ENCODE peak calls at places on chromosomes 4 and X, in nine cellular contexts. N is IMR-90, G is mammary epithelial cell, P is activated B cell treated with CpG ODN at 0.5 μM for 24 hours, Z is bronchial epithelial cell, H is A549, U is PC-3, I is heart left ventricle, A is BE2C. T is an unnamed sample.

GRCh38 chr4:176879370-176880116 is 86.8 kb upstream of the VEGFC start:
- DNase-seq in N (peak), Z (peak), H (no peak), G (no peak), U (no peak), I (no peak), P (no peak), A (no peak), T (no peak)

GRCh38 chr4:143339497-143339896 is 2.8 kb downstream of the GAB1 start:
- DNase-seq in P (no peak), N (no peak), H (no peak), U (no peak), G (no peak), A (no peak), Z (no peak), I (no peak), T (no peak)

GRCh38 chrX:1883772-1884171 is 268.9 kb downstream of the ASMT start:
- DNase-seq in I (no peak), N (no peak), U (peak), Z (peak), A (no peak), P (no peak), H (no peak), G (no peak), T (no peak)

GRCh38 chr4:123871351-123871750 is 474.8 kb downstream of the SPRY1 start:
- DNase-seq in Z (no peak), A (no peak), N (no peak), U (no peak), G (no peak), P (no peak), I (no peak), H (no peak), T (no peak)

GRCh38 chrX:153687121-153688039 is at the start of gene SLC6A8:
- DNase-seq in I (peak), P (peak), N (peak), A (peak), U (peak), H (peak), Z (no peak), G (peak), T (peak)

GRCh38 chr4:90328558-90328957 is 201.4 kb downstream of the CCSER1 start:
- DNase-seq in I (no peak), H (no peak), A (peak), Z (peak), U (peak), P (no peak), N (peak), G (peak), T (no peak)

GRCh38 chrX:53190363-53190960 is 34.5 kb downstream of the KDM5C start:
- DNase-seq in H (no peak), Z (peak), U (no peak), A (no peak), P (no peak), N (no peak), G (no peak), I (no peak), T (no peak)

GRCh38 chr4:157779084-157779483 is 393.7 kb downstream of the GASK1B start:
- DNase-seq in P (no peak), H (no peak), I (no peak), N (no peak), Z (no peak), A (peak), U (no peak), G (no peak), T (no peak)

GRCh38 chr4:7514789-7515188 is 80.1 kb upstream of the PSAPL1 start:
- DNase-seq in H (no peak), I (no peak), N (no peak), Z (no peak), A (no peak), U (no peak), P (no peak), G (no peak), T (no peak)

GRCh38 chr4:175421506-175421905 is 390.6 kb downstream of the GPM6A start:
- DNase-seq in U (peak), G (peak), P (no peak), A (no peak), H (peak), N (peak), Z (peak), I (no peak), T (no peak)

GRCh38 chr4:145734576-145735329 is 54.8 kb downstream of the C4orf51 start:
- DNase-seq in U (peak), Z (peak), H (peak), P (no peak), A (no peak), I (no peak), N (peak), G (peak), T (peak)

GRCh38 chr4:2671267-2671895 is 84.8 kb downstream of the TNIP2 start:
- DNase-seq in Z (no peak), I (no peak), A (no peak), U (no peak), H (no peak), G (peak), P (no peak), N (no peak), T (no peak)

GRCh38 chr4:174375422-174375821 is 91.7 kb downstream of the CEP44 start:
- DNase-seq in N (no peak), P (no peak), H (no peak), A (no peak), Z (no peak), G (no peak), U (peak), I (no peak), T (no peak)

GRCh38 chrX:17007134-17007768 is 60.8 kb downstream of the REPS2 start:
- DNase-seq in G (peak), N (no peak), P (no peak), I (no peak), U (peak), A (peak), H (peak), Z (no peak), T (peak)

GRCh38 chr4:2534904-2535385 is 1.5 kb upstream of the FAM193A start:
- DNase-seq in P (no peak), G (no peak), I (no peak), N (peak), H (no peak), U (peak), Z (no peak), A (no peak), T (no peak)

GRCh38 chr4:47577779-47578553 is 92.9 kb downstream of the ATP10D start:
- DNase-seq in N (peak), P (no peak), Z (no peak), I (no peak), H (no peak), A (no peak), G (no peak), U (no peak), T (no peak)

GRCh38 chr4:6349896-6350295 is 80.2 kb downstream of the WFS1 start:
- DNase-seq in P (no peak), I (peak), A (no peak), N (peak), Z (no peak), H (no peak), U (no peak), G (no peak), T (no peak)

GRCh38 chr4:174018236-174018635 is 265.2 kb downstream of the FBXO8 start:
- DNase-seq in G (no peak), I (no peak), H (no peak), Z (no peak), U (no peak), P (no peak), A (no peak), N (no peak), T (no peak)

GRCh38 chrX:19625612-19626011 is 110.3 kb upstream of the MAP3K15 start:
- DNase-seq in U (peak), A (no peak), Z (peak), H (no peak), N (no peak), P (no peak), I (no peak), G (peak), T (no peak)

GRCh38 chr4:66182651-66183050 is 512.4 kb upstream of the EPHA5 start:
- DNase-seq in U (peak), A (no peak), I (no peak), G (no peak), H (no peak), Z (no peak), N (no peak), P (no peak), T (no peak)

GRCh38 chr4:4871267-4872147 is 12.0 kb downstream of the MSX1 start:
- DNase-seq in P (no peak), A (no peak), N (no peak), H (no peak), I (no peak), U (no peak), Z (no peak), G (no peak), T (peak)

GRCh38 chrX:71533850-71534515 is 1.1 kb downstream of the OGT start:
- DNase-seq in Z (peak), A (peak), I (peak), H (peak), U (peak), N (peak), P (peak), G (peak), T (no peak)

GRCh38 chrX:13029831-13030771 is 14.3 kb downstream of the FAM9C start:
- DNase-seq in A (no peak), P (no peak), I (no peak), H (no peak), U (peak), N (no peak), Z (no peak), G (no peak), T (no peak)

GRCh38 chr4:34723606-34724005 is 1520.7 kb downstream of the ARAP2 start:
- DNase-seq in Z (no peak), G (no peak), P (no peak), H (no peak), A (no peak), N (no peak), I (no peak), U (no peak), T (no peak)

GRCh38 chrX:128436397-128437103 is 384.3 kb upstream of the ACTRT1 start:
- DNase-seq in H (no peak), I (no peak), A (no peak), N (no peak), U (peak), P (no peak), G (no peak), Z (peak), T (no peak)

GRCh38 chrX:150100261-150100660 is 162.0 kb upstream of the EOLA2 start:
- DNase-seq in H (no peak), G (no peak), Z (no peak), N (peak), P (no peak), U (no peak), I (no peak), A (no peak), T (no peak)

GRCh38 chr4:146308951-146309350 is 94.6 kb downstream of the REELD1 start:
- DNase-seq in N (peak), P (no peak), A (no peak), G (no peak), H (no peak), Z (no peak), I (no peak), U (no peak), T (no peak)

GRCh38 chr4:850323-850945 is 24.5 kb upstream of the CPLX1 start:
- DNase-seq in U (no peak), H (no peak), A (no peak), I (peak), Z (no peak), G (no peak), N (no peak), P (no peak), T (no peak)

GRCh38 chr4:55381502-55381901 is 14.3 kb upstream of the TMEM165 start:
- DNase-seq in U (no peak), A (no peak), N (no peak), I (no peak), P (no peak), H (no peak), Z (no peak), G (no peak), T (no peak)

GRCh38 chr4:3318561-3319021 is 25.8 kb downstream of the RGS12 start:
- DNase-seq in U (no peak), A (peak), P (no peak), G (no peak), Z (no peak), I (no peak), H (no peak), N (no peak), T (no peak)

GRCh38 chr4:98794565-98795205 is 134.2 kb downstream of the EIF4E start:
- DNase-seq in Z (peak), I (no peak), P (no peak), A (no peak), H (no peak), U (peak), N (peak), G (peak), T (no peak)

GRCh38 chr4:24657768-24658617 is 73.6 kb upstream of the DHX15 start:
- DNase-seq in Z (peak), H (peak), G (peak), N (peak), I (no peak), P (no peak), U (peak), A (no peak), T (peak)

GRCh38 chr4:101155368-101155767 is 192.0 kb downstream of the PPP3CA start:
- DNase-seq in H (peak), Z (peak), G (peak), I (no peak), N (peak), P (no peak), U (peak), A (no peak), T (no peak)

GRCh38 chr4:6252051-6252450 is 17.6 kb upstream of the WFS1 start:
- DNase-seq in U (no peak), A (no peak), N (no peak), P (no peak), I (no peak), Z (no peak), G (no peak), H (no peak), T (no peak)

GRCh38 chrX:131778269-131779218 is 234.7 kb downstream of the OR13H1 start:
- DNase-seq in P (no peak), G (peak), U (peak), A (no peak), I (no peak), H (peak), N (peak), Z (no peak), T (no peak)
- TF ChIP-seq CTCF in P (no peak), G (peak), U (no peak), A (no peak), I (no peak), H (peak), N (peak), Z (no peak), T (no peak)

GRCh38 chr4:88719381-88719780 is 21.8 kb upstream of the NAP1L5 start:
- DNase-seq in G (no peak), I (no peak), P (no peak), H (no peak), U (no peak), A (no peak), Z (no peak), N (no peak), T (no peak)
- TF ChIP-seq CTCF in G (no peak), I (no peak), P (no peak), H (no peak), U (no peak), A (no peak), Z (no peak), N (no peak), T (no peak)

DNA sequence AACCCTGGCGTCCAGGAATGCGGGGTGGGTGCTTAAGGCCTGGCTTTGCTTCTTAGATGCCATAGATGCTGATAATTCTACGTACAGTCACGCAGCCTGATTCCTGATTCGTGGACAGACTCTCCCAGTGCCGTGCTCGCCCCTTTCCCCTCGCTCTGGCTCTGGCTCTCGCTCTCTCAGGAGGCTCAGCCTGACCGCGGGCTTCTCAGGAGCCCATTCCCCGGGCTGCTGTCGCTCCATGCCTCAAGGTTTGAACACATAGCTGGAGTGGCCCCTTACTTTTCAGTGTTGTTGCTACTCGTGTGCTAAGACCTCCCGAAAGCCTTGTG is 59.2 kb upstream of the ZC4H2 start:
- DNase-seq in U (peak), A (peak), N (peak), G (no peak), Z (peak), H (no peak), P (no peak), I (no peak), T (no peak)
- TF ChIP-seq CTCF in U (no peak), A (no peak), N (no peak), G (no peak), Z (no peak), H (no peak), P (no peak), I (no peak), T (no peak)

GRCh38 chrX:54540289-54540688 is 10.3 kb downstream of the GNL3L start:
- DNase-seq in P (no peak), G (no peak), I (no peak), N (peak), U (no peak), H (no peak), A (no peak), Z (no peak), T (no peak)
- TF ChIP-seq CTCF in P (no peak), G (no peak), I (peak), N (peak), U (no peak), H (no peak), A (no peak), Z (no peak), T (no peak)

GRCh38 chrX:131675596-131676194 is 131.8 kb downstream of the OR13H1 start:
- DNase-seq in H (peak), U (peak), G (peak), A (peak), N (peak), Z (peak), P (no peak), I (no peak), T (peak)
- TF ChIP-seq CTCF in H (peak), U (peak), G (peak), A (peak), N (peak), Z (peak), P (no peak), I (no peak), T (peak)

GRCh38 chrX:49271341-49271740 is 1.7 kb downstream of the PPP1R3F start:
- DNase-seq in P (no peak), A (no peak), I (no peak), G (no peak), Z (peak), N (no peak), U (peak), H (no peak), T (no peak)

GRCh38 chrX:49269768-49270248 is at the start of gene PPP1R3F:
- DNase-seq in A (no peak), I (no peak), Z (no peak), G (no peak), N (no peak), P (no peak), H (no peak), U (no peak), T (peak)

GRCh38 chrX:49270249-49270921 is 792 bp downstream of the PPP1R3F start:
- DNase-seq in N (no peak), G (no peak), I (no peak), P (no peak), H (no peak), U (no peak), A (no peak), Z (no peak), T (no peak)

GRCh38 chrX:49268702-49269009 is 937 bp upstream of the PPP1R3F start:
- DNase-seq in A (no peak), Z (no peak), P (no peak), N (no peak), H (no peak), U (no peak), G (no peak), I (no peak), T (no peak)

GRCh38 chrX:49269010-49269767 is 404 bp upstream of the PPP1R3F start:
- DNase-seq in G (peak), H (peak), A (peak), P (peak), N (peak), I (peak), U (peak), Z (peak), T (peak)
- TF ChIP-seq CTCF in G (no peak), H (no peak), A (no peak), P (no peak), N (no peak), I (no peak), U (no peak), Z (no peak), T (no peak)

DNA sequence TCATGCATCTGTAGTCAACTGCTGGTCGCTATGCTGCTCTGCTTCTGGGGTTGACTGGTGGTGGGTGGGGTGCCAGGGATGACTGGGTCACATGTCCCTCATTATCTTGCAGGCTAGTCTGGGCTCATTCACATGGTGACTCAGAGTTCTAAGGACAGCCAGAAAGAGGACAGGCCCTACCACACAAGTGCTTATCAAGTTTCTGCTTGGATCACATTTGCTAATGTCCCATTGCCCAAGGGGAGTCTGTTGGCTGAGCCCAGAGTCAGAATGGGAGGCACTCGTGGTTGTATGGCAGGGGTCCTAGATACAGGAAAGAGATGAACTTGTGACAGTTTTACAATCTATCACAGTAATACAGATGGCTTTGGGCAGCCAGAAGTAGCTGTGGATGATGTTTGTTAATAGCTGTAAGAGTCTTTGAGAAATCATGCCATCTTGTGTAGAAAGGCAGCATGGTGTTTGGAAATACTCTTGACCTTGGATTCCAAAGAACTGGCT is 221.3 kb downstream of the GPAT3 start:
- DNase-seq in I (no peak), Z (peak), P (no peak), N (no peak), H (no peak), A (peak), G (peak), U (peak), T (no peak)
- TF ChIP-seq CTCF in I (no peak), Z (no peak), P (no peak), N (no peak), H (no peak), A (peak), G (no peak), U (no peak), T (no peak)

GRCh38 chr4:48944252-48944651 is 37.7 kb upstream of the OCIAD2 start:
- DNase-seq in N (no peak), P (no peak), I (no peak), U (peak), A (no peak), Z (peak), G (peak), H (peak), T (no peak)

GRCh38 chr4:48945981-48946380 is 39.4 kb upstream of the OCIAD2 start:
- DNase-seq in G (no peak), P (no peak), U (no peak), Z (no peak), A (no peak), H (no peak), I (no peak), N (no peak), T (no peak)

GRCh38 chr4:48944659-48945290 is 38.2 kb upstream of the OCIAD2 start:
- DNase-seq in N (no peak), P (no peak), H (no peak), G (peak), A (peak), U (peak), Z (peak), I (no peak), T (peak)

GRCh38 chr4:48939785-48940184 is 33.2 kb upstream of the OCIAD2 start:
- DNase-seq in I (no peak), G (peak), Z (peak), A (no peak), U (peak), N (peak), P (no peak), H (peak), T (no peak)

GRCh38 chr4:48943387-48943786 is 36.8 kb upstream of the OCIAD2 start:
- DNase-seq in N (no peak), G (peak), I (no peak), Z (peak), U (peak), P (no peak), A (peak), H (no peak), T (no peak)
- TF ChIP-seq CTCF in N (peak), G (peak), I (no peak), Z (peak), U (peak), P (no peak), A (peak), H (peak), T (peak)

T was measured in GM20000.